ENCODE peak calls at places on chromosomes 2 and 18, in ten cellular contexts. One of them, this sample, is unnamed.
A peak's percentile ranks its signal among the peaks of the same experiment; 100 is the strongest.

GRCh38 chr2:156486175-156486574 is 50.0 kb downstream of the GPD2 start:
- DNase-seq in IMR-90: peak; percentile 60
- DNase-seq in GM12865: no peak
- DNase-seq in Panc1: no peak
- DNase-seq in GM20000: no peak
- DNase-seq in AG09319: no peak
- DNase-seq in tibial nerve: no peak
- DNase-seq in pancreas: no peak
- DNase-seq in CD8-positive, alpha-beta T cell: no peak
- DNase-seq in mucosa of descending colon: no peak
- DNase-seq in this sample: no peak

GRCh38 chr18:45171575-45172225 is 443.6 kb upstream of the SLC14A2 start:
- DNase-seq in GM12865: no peak
- DNase-seq in tibial nerve: no peak
- DNase-seq in GM20000: no peak
- DNase-seq in CD8-positive, alpha-beta T cell: no peak
- DNase-seq in pancreas: no peak
- DNase-seq in AG09319: no peak
- DNase-seq in Panc1: no peak
- DNase-seq in IMR-90: no peak
- DNase-seq in mucosa of descending colon: no peak
- DNase-seq in this sample: no peak

GRCh38 chr2:67503066-67503795 is 106.1 kb downstream of the ETAA1 start:
- DNase-seq in mucosa of descending colon: no peak
- DNase-seq in pancreas: no peak
- DNase-seq in GM20000: no peak
- DNase-seq in IMR-90: peak; percentile 99
- DNase-seq in AG09319: no peak
- DNase-seq in CD8-positive, alpha-beta T cell: no peak
- DNase-seq in tibial nerve: no peak
- DNase-seq in GM12865: no peak
- DNase-seq in Panc1: no peak
- DNase-seq in this sample: no peak

GRCh38 chr2:2022941-2023586 is 278.7 kb upstream of the PXDN start:
- DNase-seq in tibial nerve: no peak
- DNase-seq in CD8-positive, alpha-beta T cell: no peak
- DNase-seq in AG09319: no peak
- DNase-seq in pancreas: no peak
- DNase-seq in GM20000: no peak
- DNase-seq in GM12865: no peak
- DNase-seq in mucosa of descending colon: no peak
- DNase-seq in IMR-90: no peak
- DNase-seq in Panc1: no peak
- DNase-seq in this sample: no peak

GRCh38 chr18:3451166-3451988 is 1.4 kb downstream of the TGIF1 start:
- DNase-seq in AG09319: peak; percentile 91
- DNase-seq in GM12865: peak; percentile 27
- DNase-seq in mucosa of descending colon: peak; percentile 95
- DNase-seq in IMR-90: peak; percentile 89
- DNase-seq in GM20000: peak; percentile 71
- DNase-seq in pancreas: peak; percentile 89
- DNase-seq in CD8-positive, alpha-beta T cell: peak; percentile 75
- DNase-seq in tibial nerve: peak; percentile 93
- DNase-seq in Panc1: no peak
- DNase-seq in this sample: peak; percentile 57

GRCh38 chr2:217906787-217907186 is 96.0 kb downstream of the TNS1 start:
- DNase-seq in Panc1: no peak
- DNase-seq in CD8-positive, alpha-beta T cell: no peak
- DNase-seq in tibial nerve: no peak
- DNase-seq in AG09319: no peak
- DNase-seq in mucosa of descending colon: no peak
- DNase-seq in IMR-90: no peak
- DNase-seq in GM12865: no peak
- DNase-seq in GM20000: no peak
- DNase-seq in pancreas: no peak
- DNase-seq in this sample: no peak

GRCh38 chr2:33890686-33891085 is 291.6 kb upstream of the FAM98A start:
- DNase-seq in AG09319: no peak
- DNase-seq in tibial nerve: no peak
- DNase-seq in mucosa of descending colon: no peak
- DNase-seq in GM20000: no peak
- DNase-seq in GM12865: no peak
- DNase-seq in CD8-positive, alpha-beta T cell: no peak
- DNase-seq in IMR-90: no peak
- DNase-seq in Panc1: no peak
- DNase-seq in pancreas: no peak
- DNase-seq in this sample: no peak

GRCh38 chr2:158391876-158392275 is 64.7 kb downstream of the CCDC148 start:
- DNase-seq in GM12865: peak; percentile 3
- DNase-seq in mucosa of descending colon: no peak
- DNase-seq in AG09319: no peak
- DNase-seq in CD8-positive, alpha-beta T cell: no peak
- DNase-seq in tibial nerve: no peak
- DNase-seq in GM20000: peak; percentile 6
- DNase-seq in pancreas: no peak
- DNase-seq in Panc1: peak; percentile 4
- DNase-seq in IMR-90: peak; percentile 16
- DNase-seq in this sample: no peak

DNA sequence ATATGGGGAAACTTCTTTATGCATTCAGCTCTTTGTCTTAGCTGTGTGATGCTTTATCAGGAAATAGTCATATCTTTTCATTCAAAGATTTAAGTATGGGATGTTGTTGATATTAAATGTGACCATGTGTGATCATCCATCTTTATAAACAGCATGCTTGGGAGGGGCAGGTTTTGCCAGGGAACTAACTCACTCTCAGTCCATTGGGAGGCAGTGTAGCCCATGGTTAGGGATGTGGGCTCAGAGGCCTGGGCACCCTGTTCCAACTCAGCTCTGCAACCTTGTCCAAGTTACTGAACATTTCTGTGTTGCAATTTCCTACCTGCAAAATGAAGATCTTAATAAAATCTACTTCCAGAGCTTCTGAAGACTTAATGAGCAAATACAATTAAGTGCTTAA is 92.0 kb upstream of the BCL2L11 start:
- DNase-seq in GM12865: peak; percentile 26
- DNase-seq in mucosa of descending colon: no peak
- DNase-seq in pancreas: no peak
- DNase-seq in AG09319: no peak
- DNase-seq in Panc1: no peak
- DNase-seq in IMR-90: no peak
- DNase-seq in tibial nerve: no peak
- DNase-seq in CD8-positive, alpha-beta T cell: no peak
- DNase-seq in GM20000: no peak
- DNase-seq in this sample: no peak
- TF ChIP-seq CTCF in GM12865: peak; percentile 23
- TF ChIP-seq CTCF in mucosa of descending colon: no peak
- TF ChIP-seq CTCF in pancreas: no peak
- TF ChIP-seq CTCF in AG09319: no peak
- TF ChIP-seq CTCF in Panc1: no peak
- TF ChIP-seq CTCF in IMR-90: no peak
- TF ChIP-seq CTCF in tibial nerve: no peak
- TF ChIP-seq CTCF in CD8-positive, alpha-beta T cell: no peak
- TF ChIP-seq CTCF in GM20000: no peak
- TF ChIP-seq CTCF in this sample: no peak

GRCh38 chr2:223619486-223620129 is 17.4 kb upstream of the SCG2 start:
- DNase-seq in AG09319: no peak
- DNase-seq in GM20000: no peak
- DNase-seq in Panc1: no peak
- DNase-seq in IMR-90: no peak
- DNase-seq in CD8-positive, alpha-beta T cell: no peak
- DNase-seq in pancreas: no peak
- DNase-seq in GM12865: no peak
- DNase-seq in mucosa of descending colon: no peak
- DNase-seq in tibial nerve: no peak
- DNase-seq in this sample: no peak

GRCh38 chr2:223614534-223614933 is 12.4 kb upstream of the SCG2 start:
- DNase-seq in tibial nerve: no peak
- DNase-seq in IMR-90: no peak
- DNase-seq in Panc1: no peak
- DNase-seq in GM12865: no peak
- DNase-seq in CD8-positive, alpha-beta T cell: no peak
- DNase-seq in mucosa of descending colon: no peak
- DNase-seq in pancreas: no peak
- DNase-seq in AG09319: no peak
- DNase-seq in GM20000: no peak
- DNase-seq in this sample: no peak

GRCh38 chr2:223621901-223622300 is 19.7 kb upstream of the SCG2 start:
- DNase-seq in GM12865: no peak
- DNase-seq in IMR-90: no peak
- DNase-seq in pancreas: no peak
- DNase-seq in Panc1: no peak
- DNase-seq in tibial nerve: no peak
- DNase-seq in AG09319: no peak
- DNase-seq in CD8-positive, alpha-beta T cell: no peak
- DNase-seq in mucosa of descending colon: no peak
- DNase-seq in GM20000: no peak
- DNase-seq in this sample: no peak

GRCh38 chr2:223613017-223613950 is 11.1 kb upstream of the SCG2 start:
- DNase-seq in pancreas: peak; percentile 73
- DNase-seq in Panc1: peak; percentile 66
- DNase-seq in AG09319: peak; percentile 93
- DNase-seq in GM12865: no peak
- DNase-seq in CD8-positive, alpha-beta T cell: no peak
- DNase-seq in tibial nerve: peak; percentile 60
- DNase-seq in GM20000: no peak
- DNase-seq in mucosa of descending colon: peak; percentile 65
- DNase-seq in IMR-90: peak; percentile 99
- DNase-seq in this sample: no peak

DNA sequence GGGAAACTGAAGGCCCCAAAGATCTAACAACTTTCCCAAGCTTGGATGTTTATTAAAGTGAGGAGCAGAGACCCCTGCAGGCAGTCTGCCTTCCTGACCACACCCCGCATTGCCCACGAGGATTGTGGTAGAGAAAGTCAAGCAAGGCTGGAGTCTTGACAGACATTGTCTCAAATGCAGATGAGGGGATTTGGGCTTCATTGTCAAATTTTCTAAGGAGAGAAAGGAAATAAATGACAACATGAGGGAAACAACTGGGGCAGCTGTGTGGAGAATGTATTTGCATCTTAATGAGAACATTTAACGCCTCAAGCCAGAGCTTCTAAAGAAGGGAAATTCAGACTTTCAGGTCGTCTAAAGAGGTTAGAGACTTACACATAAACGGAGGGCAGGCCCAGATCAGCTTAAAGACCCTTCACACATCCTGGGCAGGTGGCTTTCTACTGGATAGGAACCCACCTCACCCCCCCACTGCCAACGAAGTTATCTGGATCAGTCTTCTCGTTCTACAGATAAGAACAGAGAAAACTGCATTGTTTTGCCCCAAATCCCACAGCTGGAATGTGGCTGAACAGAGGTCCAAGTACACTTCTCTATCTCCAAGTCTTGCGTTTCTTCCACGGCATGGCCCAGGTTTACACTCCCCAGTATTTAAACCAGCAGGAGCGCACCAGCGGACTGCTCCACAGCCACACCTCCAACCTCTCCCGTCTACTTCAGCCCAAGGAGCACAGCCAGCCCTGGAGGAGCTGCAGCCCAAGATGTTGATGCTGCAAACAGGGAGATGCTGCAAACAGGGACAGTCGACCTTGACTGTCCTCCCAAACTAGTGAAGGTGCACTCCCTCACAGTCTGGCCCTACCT is 16.2 kb upstream of the SCG2 start:
- DNase-seq in GM20000: no peak
- DNase-seq in tibial nerve: no peak
- DNase-seq in mucosa of descending colon: no peak
- DNase-seq in AG09319: no peak
- DNase-seq in GM12865: no peak
- DNase-seq in Panc1: no peak
- DNase-seq in pancreas: no peak
- DNase-seq in IMR-90: no peak
- DNase-seq in CD8-positive, alpha-beta T cell: no peak
- DNase-seq in this sample: no peak
- TF ChIP-seq CTCF in GM20000: no peak
- TF ChIP-seq CTCF in tibial nerve: no peak
- TF ChIP-seq CTCF in mucosa of descending colon: no peak
- TF ChIP-seq CTCF in AG09319: no peak
- TF ChIP-seq CTCF in GM12865: no peak
- TF ChIP-seq CTCF in Panc1: peak; percentile 24
- TF ChIP-seq CTCF in pancreas: no peak
- TF ChIP-seq CTCF in IMR-90: no peak
- TF ChIP-seq CTCF in CD8-positive, alpha-beta T cell: no peak
- TF ChIP-seq CTCF in this sample: peak; percentile 9

DNA sequence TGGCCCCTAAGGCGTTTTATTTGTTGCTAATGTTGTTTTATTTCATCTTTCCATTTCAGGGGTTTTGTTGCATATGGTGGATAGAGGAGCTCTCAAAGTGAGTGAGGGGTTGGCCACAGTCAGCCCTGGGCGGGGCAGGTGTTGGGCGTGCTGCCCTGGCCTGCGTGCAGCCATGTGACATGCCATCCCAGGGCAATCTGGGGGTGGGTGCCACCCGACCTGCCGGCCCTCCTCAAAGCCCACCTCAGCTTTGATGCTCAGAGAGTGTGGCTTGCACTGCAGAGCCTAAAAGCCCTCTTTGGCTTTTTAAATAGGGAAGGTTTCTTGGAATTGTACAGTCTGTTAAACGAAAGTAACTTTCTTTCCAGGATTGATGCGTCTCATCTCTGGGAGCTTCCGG is 18.4 kb downstream of the TSHZ1 start:
- DNase-seq in GM20000: no peak
- DNase-seq in pancreas: no peak
- DNase-seq in mucosa of descending colon: no peak
- DNase-seq in tibial nerve: no peak
- DNase-seq in CD8-positive, alpha-beta T cell: no peak
- DNase-seq in AG09319: no peak
- DNase-seq in Panc1: no peak
- DNase-seq in IMR-90: no peak
- DNase-seq in GM12865: no peak
- DNase-seq in this sample: no peak
- TF ChIP-seq CTCF in GM20000: no peak
- TF ChIP-seq CTCF in pancreas: no peak
- TF ChIP-seq CTCF in mucosa of descending colon: no peak
- TF ChIP-seq CTCF in tibial nerve: no peak
- TF ChIP-seq CTCF in CD8-positive, alpha-beta T cell: no peak
- TF ChIP-seq CTCF in AG09319: no peak
- TF ChIP-seq CTCF in Panc1: no peak
- TF ChIP-seq CTCF in IMR-90: no peak
- TF ChIP-seq CTCF in GM12865: no peak
- TF ChIP-seq CTCF in this sample: no peak

DNA sequence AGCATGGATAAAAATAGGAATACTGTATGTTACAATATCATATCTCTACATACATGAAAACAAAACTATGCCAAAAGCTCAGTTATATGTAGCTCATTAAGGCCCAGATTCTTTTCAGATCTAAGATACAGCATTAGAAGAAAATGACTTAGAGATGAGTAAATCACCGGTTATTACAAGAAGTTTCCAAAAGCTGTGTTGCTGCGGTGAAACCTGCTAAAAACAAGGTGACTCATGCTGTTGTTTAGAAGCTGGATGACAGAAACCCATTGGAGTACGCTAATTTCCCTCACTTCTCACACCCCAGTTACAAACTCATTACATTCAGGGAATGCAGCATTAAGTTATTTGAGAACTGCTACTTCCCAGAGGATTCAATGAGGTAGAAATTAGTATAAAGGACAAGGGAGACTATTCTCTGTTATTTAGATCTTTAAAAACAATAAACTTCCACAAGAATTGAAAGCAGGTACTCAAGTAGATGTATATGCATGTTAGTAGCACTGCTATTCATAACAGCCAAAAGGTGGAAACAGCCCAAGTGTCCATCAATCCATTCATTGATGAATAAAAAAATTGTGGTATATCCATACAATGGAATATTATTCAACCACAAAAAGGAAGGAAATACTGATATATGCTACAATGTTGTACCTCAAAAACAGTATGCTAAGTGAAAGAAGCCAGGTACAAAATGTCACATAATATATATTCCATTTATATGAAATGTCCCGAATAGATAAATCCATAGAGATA is 32.6 kb downstream of the RBKS start:
- DNase-seq in pancreas: no peak
- DNase-seq in GM12865: no peak
- DNase-seq in CD8-positive, alpha-beta T cell: no peak
- DNase-seq in AG09319: no peak
- DNase-seq in GM20000: no peak
- DNase-seq in mucosa of descending colon: no peak
- DNase-seq in IMR-90: peak; percentile 62
- DNase-seq in Panc1: no peak
- DNase-seq in tibial nerve: no peak
- DNase-seq in this sample: no peak
- TF ChIP-seq CTCF in pancreas: no peak
- TF ChIP-seq CTCF in GM12865: no peak
- TF ChIP-seq CTCF in CD8-positive, alpha-beta T cell: no peak
- TF ChIP-seq CTCF in AG09319: no peak
- TF ChIP-seq CTCF in GM20000: no peak
- TF ChIP-seq CTCF in mucosa of descending colon: no peak
- TF ChIP-seq CTCF in IMR-90: no peak
- TF ChIP-seq CTCF in Panc1: no peak
- TF ChIP-seq CTCF in tibial nerve: no peak
- TF ChIP-seq CTCF in this sample: no peak

This sample was measured in D721Med.